ENCODE peak calls at places on chromosomes 16 and 17, in nine cellular contexts. K is heart left ventricle, H is ascending aorta, N is endodermal cell, L is GM23248, P is cardiac muscle cell, G is colonic mucosa, J is adrenal gland, V is dorsolateral prefrontal cortex. M is an unnamed sample.
A peak's percentile ranks its signal among the peaks of the same experiment; 100 is the strongest.

GRCh38 chr16:81810361-81810760 is 31.3 kb downstream of the PLCG2 start:
- DNase-seq in K (no peak), H (no peak), N (no peak), L (no peak), P (no peak), G (no peak), J (no peak), V (no peak), M (no peak)

GRCh38 chr16:89720520-89720858 is 209 bp downstream of the VPS9D1 start:
- DNase-seq in K (peak; percentile 67), H (no peak), N (peak; percentile 84), L (peak; percentile 68), P (no peak), G (peak; percentile 74), J (peak; percentile 85), V (peak; percentile 48), M (no peak)

GRCh38 chr17:59620518-59621259 is 994 bp downstream of the CLTC start:
- DNase-seq in K (peak; percentile 52), H (no peak), N (peak; percentile 80), L (peak; percentile 68), P (peak; percentile 44), G (peak; percentile 68), J (peak; percentile 59), V (peak; percentile 11), M (peak; percentile 27)

GRCh38 chr16:17389392-17389791 is 81.4 kb downstream of the XYLT1 start:
- DNase-seq in K (no peak), H (no peak), N (no peak), L (peak; percentile 90), P (no peak), G (no peak), J (no peak), V (no peak), M (no peak)

GRCh38 chr16:59201821-59202220 is 467.7 kb upstream of the GOT2 start:
- DNase-seq in K (no peak), H (no peak), N (no peak), L (no peak), P (no peak), G (no peak), J (no peak), V (no peak), M (no peak)

GRCh38 chr16:20938426-20938825 is 37.9 kb downstream of the LYRM1 start:
- DNase-seq in K (no peak), H (no peak), N (no peak), L (peak; percentile 82), P (peak; percentile 39), G (no peak), J (no peak), V (no peak), M (no peak)

GRCh38 chr16:84044108-84044488 is 1.5 kb upstream of the SLC38A8 start:
- DNase-seq in K (no peak), H (no peak), N (peak; percentile 84), L (peak; percentile 62), P (peak; percentile 32), G (no peak), J (no peak), V (no peak), M (no peak)

GRCh38 chr17:12089809-12090384 is 69.2 kb downstream of the MAP2K4 start:
- DNase-seq in K (no peak), H (no peak), N (no peak), L (peak; percentile 56), P (peak; percentile 28), G (no peak), J (no peak), V (no peak), M (no peak)

GRCh38 chr17:80092959-80093358 is 8.4 kb upstream of the GAA start:
- DNase-seq in K (no peak), H (no peak), N (no peak), L (no peak), P (no peak), G (no peak), J (peak; percentile 42), V (no peak), M (no peak)

GRCh38 chr16:86243123-86243473 is 267.2 kb upstream of the FOXF1 start:
- DNase-seq in K (no peak), H (no peak), N (no peak), L (no peak), P (no peak), G (peak; percentile 10), J (no peak), V (no peak), M (no peak)

GRCh38 chr16:73125860-73126259 is 77.9 kb upstream of the ZFHX3 start:
- DNase-seq in K (no peak), H (no peak), N (no peak), L (peak; percentile 87), P (peak; percentile 90), G (no peak), J (peak; percentile 30), V (no peak), M (no peak)

GRCh38 chr17:19016297-19016696 is 11.7 kb upstream of the FAM83G start:
- DNase-seq in K (no peak), H (no peak), N (no peak), L (no peak), P (no peak), G (no peak), J (no peak), V (no peak), M (no peak)

GRCh38 chr17:559699-560378 is 154.8 kb downstream of the VPS53 start:
- DNase-seq in K (peak; percentile 43), H (no peak), N (no peak), L (peak; percentile 94), P (peak; percentile 87), G (no peak), J (peak; percentile 82), V (no peak), M (no peak)

DNA sequence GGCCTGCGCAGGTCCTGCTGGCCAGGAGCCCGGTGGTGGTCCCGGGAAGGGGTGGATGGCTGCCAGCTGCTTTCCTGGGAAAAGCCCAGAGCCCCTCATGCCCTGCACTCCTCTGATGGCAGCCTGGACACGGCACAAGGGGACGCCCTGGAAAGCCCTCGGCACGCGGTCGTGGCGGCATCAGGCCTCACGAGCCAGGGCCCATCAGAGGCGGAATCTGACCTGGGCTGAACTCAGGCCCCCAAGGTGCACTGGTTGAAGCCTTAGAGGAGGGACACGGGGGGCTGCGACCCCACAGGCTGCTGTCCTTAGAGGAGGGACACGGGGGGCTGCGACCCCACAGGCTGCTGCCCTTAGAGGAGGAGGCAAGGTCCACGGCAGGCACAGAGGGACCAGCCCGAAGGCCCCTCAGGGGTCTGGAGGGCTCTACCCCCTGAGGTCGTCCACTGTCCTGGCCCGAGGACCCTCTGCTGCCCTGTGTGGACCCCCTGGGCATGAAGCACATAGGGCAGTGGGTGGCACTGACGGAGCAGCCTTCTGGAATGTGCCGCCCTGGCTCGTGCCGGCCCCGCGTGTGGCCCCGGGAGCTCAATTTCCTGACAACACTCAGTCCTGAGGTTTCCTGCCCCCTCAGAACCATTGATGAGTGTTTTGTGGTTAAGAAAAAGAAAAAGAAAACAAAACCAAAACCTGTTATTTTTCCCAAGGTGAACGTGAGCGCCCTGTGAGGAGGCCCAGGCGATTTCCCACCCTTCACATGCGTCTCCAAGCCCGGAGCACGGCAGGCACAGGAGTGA is 22.2 kb downstream of the SOX8 start:
- DNase-seq in K (no peak), H (no peak), N (no peak), L (peak; percentile 50), P (peak; percentile 22), G (no peak), J (no peak), V (no peak), M (no peak)
- H3K27ac ChIP-seq in K (no peak overlapping the region), H (no peak overlapping the region), N (no peak overlapping the region), L (no peak overlapping the region), P (no peak overlapping the region), G (no peak overlapping the region), J (no peak overlapping the region), V (no peak overlapping the region), M (no peak overlapping the region)

DNA sequence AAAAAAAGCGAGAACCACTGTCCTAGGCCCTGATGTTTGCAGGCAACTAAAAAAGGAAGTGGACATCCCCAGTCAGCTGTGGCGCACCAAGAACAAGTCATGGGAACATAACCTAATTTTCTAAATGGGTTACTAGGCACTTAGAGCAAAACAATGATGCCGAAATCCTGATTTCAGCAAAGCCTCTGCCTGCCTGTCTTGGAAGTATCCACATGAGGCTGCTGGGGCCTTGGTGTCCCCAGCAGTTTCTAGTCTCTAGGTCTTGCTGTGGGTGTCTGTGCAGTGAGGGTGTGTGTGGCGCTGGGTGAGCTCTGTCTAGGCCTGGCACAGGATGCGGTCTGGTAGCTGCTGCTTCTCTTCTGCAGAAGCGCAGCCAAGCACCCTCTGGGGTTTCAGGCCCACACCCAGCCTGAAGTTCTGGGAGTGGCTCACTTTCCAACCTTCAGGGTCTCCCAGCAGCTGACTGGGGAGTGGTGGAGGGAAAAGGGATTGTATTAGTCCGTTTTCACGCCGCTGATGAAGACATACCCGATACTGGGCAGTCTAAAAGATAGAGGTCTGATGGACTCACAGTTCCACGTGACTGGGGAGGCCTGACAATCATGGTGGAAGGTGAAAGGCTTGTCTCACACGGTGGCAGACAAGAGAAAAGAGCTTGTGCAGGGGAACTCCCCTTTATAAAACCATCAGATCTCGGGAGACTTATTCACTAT is 21.1 kb downstream of the STH start:
- DNase-seq in K (no peak), H (no peak), N (no peak), L (no peak), P (no peak), G (no peak), J (no peak), V (no peak), M (no peak)
- H3K27ac ChIP-seq in K (no peak overlapping the region), H (no peak overlapping the region), N (no peak overlapping the region), L (no peak overlapping the region), P (no peak overlapping the region), G (no peak overlapping the region), J (no peak overlapping the region), V (peak overlapping the region; percentile 66), M (no peak overlapping the region)

GRCh38 chr17:52027081-52027480 is 131.4 kb downstream of the CA10 start:
- DNase-seq in K (no peak), H (no peak), N (peak; percentile 72), L (no peak), P (no peak), G (no peak), J (no peak), V (no peak), M (no peak)

GRCh38 chr17:52026075-52026474 is 132.4 kb downstream of the CA10 start:
- DNase-seq in K (no peak), H (no peak), N (no peak), L (no peak), P (peak; percentile 0), G (no peak), J (no peak), V (no peak), M (no peak)

GRCh38 chr17:52025231-52025630 is 133.3 kb downstream of the CA10 start:
- DNase-seq in K (no peak), H (no peak), N (no peak), L (peak; percentile 0), P (no peak), G (no peak), J (no peak), V (no peak), M (no peak)

GRCh38 chr17:52030096-52030495 is 128.4 kb downstream of the CA10 start:
- DNase-seq in K (no peak), H (no peak), N (no peak), L (no peak), P (no peak), G (no peak), J (no peak), V (no peak), M (no peak)

GRCh38 chr17:52027620-52028019 is 130.9 kb downstream of the CA10 start:
- DNase-seq in K (no peak), H (no peak), N (no peak), L (peak; percentile 61), P (peak; percentile 38), G (no peak), J (no peak), V (no peak), M (no peak)
- H3K27ac ChIP-seq in K (no peak overlapping the region), H (no peak overlapping the region), N (no peak overlapping the region), L (no peak overlapping the region), P (no peak overlapping the region), G (no peak overlapping the region), J (no peak overlapping the region), V (no peak overlapping the region), M (no peak overlapping the region)

GRCh38 chr17:79075861-79076406 is 1.3 kb downstream of the ENGASE start:
- DNase-seq in K (no peak), H (no peak), N (peak; percentile 49), L (no peak), P (no peak), G (no peak), J (no peak), V (no peak), M (no peak)
- H3K27ac ChIP-seq in K (peak overlapping the region; percentile 67), H (peak overlapping the region; percentile 84), N (no peak overlapping the region), L (no peak overlapping the region), P (peak overlapping the region; percentile 82), G (no peak overlapping the region), J (no peak overlapping the region), V (peak overlapping the region; percentile 32), M (no peak overlapping the region)